ENCODE peak calls at places on chromosomes 1 and 21, in nine cellular contexts. R, B, Y, K, D, I, V, P and W are unnamed samples.

GRCh38 chr1:216388558-216388957 is 34.7 kb downstream of the USH2A start:
- DNase-seq in R (no peak), B (no peak), Y (no peak), K (no peak), D (no peak), I (no peak), V (no peak), P (no peak), W (no peak)

GRCh38 chr1:202131956-202132821 is 9.5 kb downstream of the GPR37L1 start:
- DNase-seq in R (peak), B (no peak), Y (peak), K (no peak), D (peak), I (no peak), V (peak), P (no peak), W (peak)

GRCh38 chr21:15063821-15064575 is 802 bp downstream of the NRIP1 start:
- DNase-seq in R (peak), B (no peak), Y (peak), K (no peak), D (peak), I (peak), V (peak), P (no peak), W (peak)

GRCh38 chr1:89705901-89706699 is 73.2 kb downstream of the LRRC8C start:
- DNase-seq in R (no peak), B (no peak), Y (no peak), K (peak), D (no peak), I (no peak), V (no peak), P (no peak), W (no peak)

GRCh38 chr1:222974496-222974895 is 159.7 kb downstream of the DISP1 start:
- DNase-seq in R (no peak), B (no peak), Y (no peak), K (peak), D (no peak), I (no peak), V (no peak), P (no peak), W (no peak)

GRCh38 chr1:43564617-43565348 is 34.1 kb downstream of the PTPRF start:
- DNase-seq in R (no peak), B (no peak), Y (no peak), K (no peak), D (no peak), I (no peak), V (no peak), P (no peak), W (no peak)

GRCh38 chr1:2465371-2466269 is 10.5 kb upstream of the PLCH2 start:
- DNase-seq in R (no peak), B (no peak), Y (no peak), K (no peak), D (no peak), I (no peak), V (no peak), P (no peak), W (no peak)

GRCh38 chr1:226737819-226738420 is 1.2 kb downstream of the ITPKB start:
- DNase-seq in R (peak), B (peak), Y (peak), K (peak), D (peak), I (no peak), V (peak), P (no peak), W (peak)

GRCh38 chr1:25198731-25199231 is 33.5 kb downstream of the SYF2 start:
- DNase-seq in R (no peak), B (no peak), Y (peak), K (no peak), D (peak), I (peak), V (peak), P (peak), W (peak)

GRCh38 chr1:244759158-244759557 is 76.3 kb upstream of the COX20 start:
- DNase-seq in R (no peak), B (no peak), Y (no peak), K (no peak), D (no peak), I (no peak), V (no peak), P (no peak), W (no peak)

GRCh38 chr21:16573581-16573980 is 843.8 kb downstream of the USP25 start:
- DNase-seq in R (no peak), B (no peak), Y (no peak), K (peak), D (no peak), I (no peak), V (no peak), P (no peak), W (no peak)

GRCh38 chr1:185249563-185249962 is 67.5 kb downstream of the IVNS1ABP start:
- DNase-seq in R (no peak), B (no peak), Y (no peak), K (peak), D (no peak), I (no peak), V (no peak), P (no peak), W (no peak)

GRCh38 chr1:183097438-183098051 is 74.3 kb downstream of the LAMC1 start:
- DNase-seq in R (no peak), B (no peak), Y (no peak), K (no peak), D (no peak), I (no peak), V (no peak), P (no peak), W (no peak)

DNA sequence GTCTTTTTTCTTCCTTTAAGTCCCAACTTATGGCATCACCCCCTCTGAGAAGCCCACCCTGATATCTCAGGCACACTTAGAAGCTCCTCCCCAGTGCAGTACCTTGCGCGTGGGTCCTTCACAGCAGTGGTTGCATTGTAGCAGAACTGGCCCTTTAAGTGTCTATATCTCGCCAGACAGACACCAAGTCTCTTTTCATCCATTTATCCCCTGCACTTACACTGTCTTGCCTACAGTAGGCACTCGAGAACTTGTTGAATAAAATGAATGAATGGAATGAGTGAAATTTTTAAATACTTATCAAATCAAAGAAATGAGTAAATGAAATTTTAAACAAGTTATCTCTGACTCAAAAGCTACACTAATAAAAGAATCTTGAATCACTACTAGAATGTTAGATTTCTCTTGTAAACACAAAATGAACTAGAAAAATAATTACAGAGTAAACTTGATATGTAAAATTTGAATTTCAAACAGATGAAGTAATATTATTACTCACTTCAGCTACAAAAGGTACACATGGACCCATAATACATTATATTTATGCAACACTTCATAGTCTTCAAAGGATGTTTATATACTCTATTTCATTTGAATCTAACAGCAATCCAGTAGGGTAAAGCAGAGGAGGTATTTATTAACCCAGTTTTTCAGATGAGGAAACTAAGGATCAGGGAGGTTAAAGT is 54.7 kb upstream of the MAN1A2 start:
- DNase-seq in R (no peak), B (no peak), Y (no peak), K (peak), D (no peak), I (peak), V (no peak), P (peak), W (no peak)
- TF ChIP-seq CTCF in R (peak), B (peak), Y (no peak), K (peak), D (peak), I (peak), V (peak), P (peak), W (no peak)

GRCh38 chr1:38114231-38114630 is 67.6 kb upstream of the POU3F1 start:
- DNase-seq in R (no peak), B (no peak), Y (peak), K (peak), D (peak), I (no peak), V (no peak), P (no peak), W (peak)
- TF ChIP-seq POLR2AphosphoS5 in R (no peak), B (no peak), Y (peak), K (no peak), D (no peak), I (no peak), V (no peak), P (no peak), W (no peak)

DNA sequence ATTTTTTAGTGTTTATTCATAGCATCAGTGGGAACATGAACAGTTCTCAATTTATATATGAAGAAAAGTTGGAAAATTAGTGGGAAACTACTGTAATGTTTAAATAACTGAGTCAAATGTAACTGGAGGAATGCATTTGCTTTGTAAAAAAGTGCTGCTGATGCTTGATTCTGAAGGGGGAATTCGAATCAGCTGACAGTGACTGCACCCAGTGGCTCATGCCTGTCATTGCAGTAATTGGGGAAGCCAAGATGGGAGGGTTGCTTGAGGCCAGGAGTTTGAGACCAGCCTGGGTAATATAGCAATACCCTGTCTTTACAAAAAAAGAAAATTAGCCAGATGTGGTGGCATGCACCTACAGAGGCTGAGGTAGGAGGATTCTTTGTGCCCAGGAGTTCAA is 398.4 kb downstream of the ZP4 start:
- DNase-seq in R (no peak), B (no peak), Y (no peak), K (no peak), D (no peak), I (no peak), V (no peak), P (no peak), W (no peak)
- TF ChIP-seq CTCF in R (no peak), B (no peak), Y (no peak), K (no peak), D (no peak), I (no peak), V (no peak), P (no peak), W (no peak)

GRCh38 chr1:11682287-11682771 is 1.4 kb upstream of the MAD2L2 start:
- DNase-seq in R (no peak), B (no peak), Y (no peak), K (no peak), D (no peak), I (no peak), V (no peak), P (no peak), W (no peak)

GRCh38 chr1:11680270-11681070 is 478 bp downstream of the MAD2L2 start:
- DNase-seq in R (peak), B (no peak), Y (no peak), K (peak), D (no peak), I (peak), V (peak), P (no peak), W (no peak)

GRCh38 chr1:11678442-11678841 is 2.5 kb downstream of the MAD2L2 start:
- DNase-seq in R (no peak), B (no peak), Y (no peak), K (no peak), D (no peak), I (no peak), V (no peak), P (no peak), W (no peak)

GRCh38 chr1:11682799-11683198 is 1.9 kb upstream of the MAD2L2 start:
- DNase-seq in R (no peak), B (no peak), Y (no peak), K (no peak), D (no peak), I (no peak), V (no peak), P (no peak), W (no peak)

GRCh38 chr1:11681071-11681771 is at the start of gene MAD2L2:
- DNase-seq in R (peak), B (peak), Y (peak), K (peak), D (peak), I (peak), V (peak), P (peak), W (peak)
- TF ChIP-seq POLR2AphosphoS5 in R (peak), B (peak), Y (peak), K (peak), D (peak), I (peak), V (peak), P (peak), W (peak)